ENCODE peak calls at places on chromosomes 13 and 19, in five cellular contexts. One of them, this sample, is unnamed.

GRCh38 chr19:30160996-30161655 is 211.1 kb upstream of the ZNF536 start:
- DNase-seq in progenitor cell of endocrine pancreas: no peak
- DNase-seq in fibroblast of mammary gland: no peak
- DNase-seq in endothelial cell: no peak
- DNase-seq in sigmoid colon: no peak
- DNase-seq in this sample: peak

GRCh38 chr19:16957855-16958254 is 68.8 kb downstream of the CPAMD8 start:
- DNase-seq in progenitor cell of endocrine pancreas: no peak
- DNase-seq in fibroblast of mammary gland: no peak
- DNase-seq in endothelial cell: no peak
- DNase-seq in sigmoid colon: no peak
- DNase-seq in this sample: no peak

GRCh38 chr13:112740502-112741131 is 50.8 kb downstream of the ATP11A start:
- DNase-seq in progenitor cell of endocrine pancreas: no peak
- DNase-seq in fibroblast of mammary gland: peak
- DNase-seq in endothelial cell: no peak
- DNase-seq in sigmoid colon: peak
- DNase-seq in this sample: no peak

GRCh38 chr13:52345048-52345447 is 60.9 kb downstream of the THSD1 start:
- DNase-seq in progenitor cell of endocrine pancreas: no peak
- DNase-seq in fibroblast of mammary gland: peak
- DNase-seq in endothelial cell: no peak
- DNase-seq in sigmoid colon: no peak
- DNase-seq in this sample: no peak

GRCh38 chr19:35240322-35240721 is 8.5 kb upstream of the LSR start:
- DNase-seq in progenitor cell of endocrine pancreas: no peak
- DNase-seq in fibroblast of mammary gland: no peak
- DNase-seq in endothelial cell: no peak
- DNase-seq in sigmoid colon: no peak
- DNase-seq in this sample: no peak

GRCh38 chr19:5587071-5587455 is 19.3 kb upstream of the TINCR start:
- DNase-seq in progenitor cell of endocrine pancreas: no peak
- DNase-seq in fibroblast of mammary gland: no peak
- DNase-seq in endothelial cell: no peak
- DNase-seq in sigmoid colon: no peak
- DNase-seq in this sample: peak

GRCh38 chr13:99464441-99464949 is 36.8 kb upstream of the TM9SF2 start:
- DNase-seq in progenitor cell of endocrine pancreas: no peak
- DNase-seq in fibroblast of mammary gland: peak
- DNase-seq in endothelial cell: no peak
- DNase-seq in sigmoid colon: no peak
- DNase-seq in this sample: no peak

GRCh38 chr19:38691938-38692457 is 44.5 kb downstream of the ACTN4 start:
- DNase-seq in progenitor cell of endocrine pancreas: no peak
- DNase-seq in fibroblast of mammary gland: peak
- DNase-seq in endothelial cell: no peak
- DNase-seq in sigmoid colon: peak
- DNase-seq in this sample: no peak

GRCh38 chr13:24931450-24932217 is 164.3 kb upstream of the PABPC3 start:
- DNase-seq in progenitor cell of endocrine pancreas: no peak
- DNase-seq in fibroblast of mammary gland: no peak
- DNase-seq in endothelial cell: no peak
- DNase-seq in sigmoid colon: no peak
- DNase-seq in this sample: no peak

GRCh38 chr19:33441828-33442227 is 68.3 kb downstream of the CEBPG start:
- DNase-seq in progenitor cell of endocrine pancreas: no peak
- DNase-seq in fibroblast of mammary gland: no peak
- DNase-seq in endothelial cell: no peak
- DNase-seq in sigmoid colon: no peak
- DNase-seq in this sample: peak

GRCh38 chr19:2607712-2608601 is 94.5 kb downstream of the GNG7 start:
- DNase-seq in progenitor cell of endocrine pancreas: no peak
- DNase-seq in fibroblast of mammary gland: no peak
- DNase-seq in endothelial cell: no peak
- DNase-seq in sigmoid colon: peak
- DNase-seq in this sample: peak

GRCh38 chr19:57583521-57584416 is at the start of gene ZIK1:
- DNase-seq in progenitor cell of endocrine pancreas: peak
- DNase-seq in fibroblast of mammary gland: peak
- DNase-seq in endothelial cell: peak
- DNase-seq in sigmoid colon: peak
- DNase-seq in this sample: peak

GRCh38 chr19:4197228-4197624 is 14.7 kb downstream of the ANKRD24 start:
- DNase-seq in progenitor cell of endocrine pancreas: no peak
- DNase-seq in fibroblast of mammary gland: no peak
- DNase-seq in endothelial cell: no peak
- DNase-seq in sigmoid colon: no peak
- DNase-seq in this sample: no peak

GRCh38 chr19:41930926-41931592 is 2.8 kb upstream of the ERFL start:
- DNase-seq in progenitor cell of endocrine pancreas: no peak
- DNase-seq in fibroblast of mammary gland: no peak
- DNase-seq in endothelial cell: no peak
- DNase-seq in sigmoid colon: no peak
- DNase-seq in this sample: no peak

GRCh38 chr19:54959840-54960239 is 6.3 kb upstream of the NLRP2 start:
- DNase-seq in progenitor cell of endocrine pancreas: no peak
- DNase-seq in fibroblast of mammary gland: no peak
- DNase-seq in endothelial cell: no peak
- DNase-seq in sigmoid colon: no peak
- DNase-seq in this sample: no peak

GRCh38 chr19:6765738-6766356 is 1.4 kb downstream of the SH2D3A start:
- DNase-seq in progenitor cell of endocrine pancreas: peak
- DNase-seq in fibroblast of mammary gland: no peak
- DNase-seq in endothelial cell: no peak
- DNase-seq in sigmoid colon: no peak
- DNase-seq in this sample: no peak
- TF ChIP-seq CTCF in progenitor cell of endocrine pancreas: no peak
- TF ChIP-seq CTCF in fibroblast of mammary gland: no peak
- TF ChIP-seq CTCF in endothelial cell: no peak
- TF ChIP-seq CTCF in sigmoid colon: no peak
- TF ChIP-seq CTCF in this sample: no peak

GRCh38 chr13:26694609-26695359 is 65.8 kb downstream of the GPR12 start:
- DNase-seq in progenitor cell of endocrine pancreas: no peak
- DNase-seq in fibroblast of mammary gland: no peak
- DNase-seq in endothelial cell: no peak
- DNase-seq in sigmoid colon: no peak
- DNase-seq in this sample: no peak

GRCh38 chr13:26693749-26694463 is 66.7 kb downstream of the GPR12 start:
- DNase-seq in progenitor cell of endocrine pancreas: no peak
- DNase-seq in fibroblast of mammary gland: no peak
- DNase-seq in endothelial cell: no peak
- DNase-seq in sigmoid colon: no peak
- DNase-seq in this sample: no peak

GRCh38 chr13:26697069-26697955 is 63.3 kb downstream of the GPR12 start:
- DNase-seq in progenitor cell of endocrine pancreas: no peak
- DNase-seq in fibroblast of mammary gland: no peak
- DNase-seq in endothelial cell: no peak
- DNase-seq in sigmoid colon: no peak
- DNase-seq in this sample: no peak

GRCh38 chr13:26695891-26696311 is 64.7 kb downstream of the GPR12 start:
- DNase-seq in progenitor cell of endocrine pancreas: no peak
- DNase-seq in fibroblast of mammary gland: no peak
- DNase-seq in endothelial cell: no peak
- DNase-seq in sigmoid colon: no peak
- DNase-seq in this sample: no peak

GRCh38 chr13:26695360-26695705 is 65.3 kb downstream of the GPR12 start:
- DNase-seq in progenitor cell of endocrine pancreas: no peak
- DNase-seq in fibroblast of mammary gland: no peak
- DNase-seq in endothelial cell: no peak
- DNase-seq in sigmoid colon: no peak
- DNase-seq in this sample: no peak
- TF ChIP-seq CTCF in progenitor cell of endocrine pancreas: no peak
- TF ChIP-seq CTCF in fibroblast of mammary gland: no peak
- TF ChIP-seq CTCF in endothelial cell: no peak
- TF ChIP-seq CTCF in sigmoid colon: no peak
- TF ChIP-seq CTCF in this sample: no peak

DNA sequence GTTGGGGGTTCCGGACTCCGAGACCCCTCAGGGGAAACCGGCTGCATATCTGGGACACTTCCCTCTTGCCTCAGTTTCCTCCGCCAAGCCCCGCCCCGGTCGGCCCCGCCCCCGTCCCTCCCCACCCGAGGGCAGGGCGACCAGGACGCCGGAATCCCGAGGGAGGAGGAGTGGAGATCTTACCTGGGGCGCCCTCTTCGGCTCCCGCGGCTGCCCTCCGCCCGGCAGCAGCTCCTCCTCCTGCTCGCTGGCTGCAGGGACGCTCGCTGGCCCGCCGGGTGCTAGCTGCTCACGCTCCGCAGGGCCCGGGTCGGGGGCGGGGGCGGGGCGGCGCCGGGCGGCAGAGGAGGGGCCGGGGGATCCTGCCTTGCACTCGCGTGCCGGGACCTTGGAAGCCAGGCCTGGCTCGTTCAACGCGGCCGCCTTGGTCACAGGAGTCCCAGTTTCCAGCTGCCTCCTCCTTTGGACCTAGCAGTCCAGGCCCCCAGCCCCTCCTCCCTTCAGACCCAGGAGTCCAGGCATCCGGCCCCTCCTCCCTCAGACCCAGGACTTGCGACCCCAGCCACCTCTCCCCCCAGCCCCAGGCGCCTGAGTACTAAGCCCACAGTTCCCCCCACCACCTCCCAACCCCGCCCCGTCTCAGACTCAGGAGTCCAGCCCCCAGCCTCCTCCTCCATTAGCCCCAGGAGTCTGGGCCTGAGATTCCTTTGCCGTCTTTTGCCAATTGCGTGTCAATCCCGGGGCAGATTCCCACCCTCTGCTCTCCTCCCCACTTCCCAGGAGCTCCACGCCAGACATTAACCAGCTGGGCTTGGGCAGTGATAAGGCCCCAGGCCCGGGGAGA is at the start of gene NTF4:
- DNase-seq in progenitor cell of endocrine pancreas: peak
- DNase-seq in fibroblast of mammary gland: no peak
- DNase-seq in endothelial cell: peak
- DNase-seq in sigmoid colon: no peak
- DNase-seq in this sample: no peak
- TF ChIP-seq CTCF in progenitor cell of endocrine pancreas: no peak
- TF ChIP-seq CTCF in fibroblast of mammary gland: no peak
- TF ChIP-seq CTCF in endothelial cell: no peak
- TF ChIP-seq CTCF in sigmoid colon: no peak
- TF ChIP-seq CTCF in this sample: no peak

GRCh38 chr19:49590071-49590970 is 661 bp upstream of the PRR12 start:
- DNase-seq in progenitor cell of endocrine pancreas: peak
- DNase-seq in fibroblast of mammary gland: peak
- DNase-seq in endothelial cell: peak
- DNase-seq in sigmoid colon: peak
- DNase-seq in this sample: peak
- TF ChIP-seq CTCF in progenitor cell of endocrine pancreas: peak
- TF ChIP-seq CTCF in fibroblast of mammary gland: no peak
- TF ChIP-seq CTCF in endothelial cell: no peak
- TF ChIP-seq CTCF in sigmoid colon: no peak
- TF ChIP-seq CTCF in this sample: peak

DNA sequence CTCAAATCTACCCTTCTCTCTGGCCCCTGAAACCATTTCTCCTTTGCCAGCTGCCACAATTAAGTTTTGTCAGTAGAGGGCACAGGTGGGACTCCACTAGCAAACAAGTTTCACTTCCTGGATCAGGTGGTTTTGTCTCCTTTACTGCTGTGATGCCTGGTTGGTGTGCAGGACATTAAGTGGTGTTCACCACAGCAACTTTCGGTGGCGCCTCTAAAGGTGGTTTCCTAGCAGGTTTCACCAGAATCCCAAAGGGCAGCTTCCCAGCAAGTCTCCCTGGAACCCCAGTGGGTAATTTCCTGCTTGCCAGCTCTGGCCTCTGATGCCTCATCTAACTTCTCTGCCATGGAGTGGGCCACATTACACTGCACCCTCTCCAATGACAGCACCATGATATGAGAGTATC is 16.6 kb downstream of the MED4 start:
- DNase-seq in progenitor cell of endocrine pancreas: no peak
- DNase-seq in fibroblast of mammary gland: no peak
- DNase-seq in endothelial cell: no peak
- DNase-seq in sigmoid colon: no peak
- DNase-seq in this sample: no peak
- TF ChIP-seq CTCF in progenitor cell of endocrine pancreas: peak
- TF ChIP-seq CTCF in fibroblast of mammary gland: peak
- TF ChIP-seq CTCF in endothelial cell: no peak
- TF ChIP-seq CTCF in sigmoid colon: no peak
- TF ChIP-seq CTCF in this sample: peak

This sample was measured in chondrocyte.